ENCODE peak calls at places on chromosomes 5 and 9, in eight cellular contexts. P, W, K, V, B, Q, L and Z are unnamed samples.

GRCh38 chr5:123471385-123471784 is 40.6 kb upstream of the CSNK1G3 start:
- DNase-seq in P (no peak), W (no peak), K (no peak), V (no peak), B (no peak), Q (no peak), L (no peak), Z (no peak)

GRCh38 chr5:152560508-152561137 is 155.5 kb upstream of the NMUR2 start:
- DNase-seq in P (peak; percentile 31), W (no peak), K (no peak), V (peak; percentile 82), B (peak; percentile 34), Q (no peak), L (peak; percentile 50), Z (peak; percentile 50)

GRCh38 chr5:55865831-55866230 is 14.7 kb downstream of the IL31RA start:
- DNase-seq in P (no peak), W (no peak), K (no peak), V (no peak), B (no peak), Q (no peak), L (no peak), Z (no peak)

GRCh38 chr5:146051678-146052077 is 53.7 kb downstream of the PLAC8L1 start:
- DNase-seq in P (no peak), W (no peak), K (no peak), V (no peak), B (no peak), Q (no peak), L (no peak), Z (no peak)

GRCh38 chr9:692636-693459 is 148.6 kb upstream of the DMRT1 start:
- DNase-seq in P (no peak), W (no peak), K (no peak), V (no peak), B (no peak), Q (no peak), L (no peak), Z (no peak)

GRCh38 chr9:125744616-125745387 is 2.4 kb upstream of the PBX3 start:
- DNase-seq in P (no peak), W (no peak), K (no peak), V (no peak), B (no peak), Q (no peak), L (no peak), Z (no peak)

GRCh38 chr5:134127376-134127861 is 12.9 kb downstream of the TCF7 start:
- DNase-seq in P (no peak), W (no peak), K (no peak), V (peak; percentile 33), B (no peak), Q (peak; percentile 21), L (peak; percentile 63), Z (no peak)

GRCh38 chr9:75133396-75133795 is 45.1 kb downstream of the OSTF1 start:
- DNase-seq in P (no peak), W (no peak), K (no peak), V (no peak), B (no peak), Q (no peak), L (no peak), Z (no peak)

GRCh38 chr5:43569236-43569635 is 12.4 kb upstream of the PAIP1 start:
- DNase-seq in P (no peak), W (no peak), K (no peak), V (no peak), B (no peak), Q (no peak), L (no peak), Z (no peak)

GRCh38 chr5:60470881-60471280 is 229.1 kb downstream of the DEPDC1B start:
- DNase-seq in P (no peak), W (no peak), K (no peak), V (no peak), B (no peak), Q (no peak), L (no peak), Z (no peak)

GRCh38 chr9:87597710-87598200 is 100.1 kb downstream of the DAPK1 start:
- DNase-seq in P (no peak), W (no peak), K (no peak), V (no peak), B (no peak), Q (no peak), L (no peak), Z (no peak)

GRCh38 chr9:129647635-129648034 is 5.7 kb upstream of the ASB6 start:
- DNase-seq in P (no peak), W (no peak), K (no peak), V (no peak), B (no peak), Q (peak; percentile 12), L (no peak), Z (no peak)

GRCh38 chr5:141488591-141489478 is at the start of gene PCDHGC5:
- DNase-seq in P (no peak), W (no peak), K (no peak), V (no peak), B (peak; percentile 31), Q (no peak), L (no peak), Z (no peak)

GRCh38 chr9:124258765-124259272 is 1.1 kb downstream of the NEK6 start:
- DNase-seq in P (no peak), W (no peak), K (no peak), V (no peak), B (no peak), Q (no peak), L (no peak), Z (peak; percentile 56)

GRCh38 chr9:132794730-132795380 is 83.2 kb downstream of the AK8 start:
- DNase-seq in P (no peak), W (no peak), K (no peak), V (peak; percentile 29), B (no peak), Q (no peak), L (no peak), Z (no peak)

GRCh38 chr9:72675586-72675985 is 154.2 kb downstream of the TMC1 start:
- DNase-seq in P (no peak), W (no peak), K (no peak), V (no peak), B (no peak), Q (no peak), L (no peak), Z (no peak)

GRCh38 chr5:81151546-81151945 is 81.6 kb upstream of the CKMT2 start:
- DNase-seq in P (no peak), W (no peak), K (no peak), V (no peak), B (no peak), Q (no peak), L (no peak), Z (no peak)

GRCh38 chr5:61815343-61815742 is 483.3 kb downstream of the ZSWIM6 start:
- DNase-seq in P (no peak), W (no peak), K (no peak), V (no peak), B (no peak), Q (no peak), L (no peak), Z (no peak)

GRCh38 chr5:127299678-127300077 is 9.1 kb downstream of the MEGF10 start:
- DNase-seq in P (no peak), W (no peak), K (no peak), V (no peak), B (no peak), Q (no peak), L (no peak), Z (no peak)
- TF ChIP-seq CTCF in P (no peak), W (no peak), K (no peak), V (no peak), B (no peak), Q (no peak), L (no peak), Z (peak; percentile 7)

GRCh38 chr5:137332296-137332695 is 166.8 kb downstream of the SPOCK1 start:
- DNase-seq in P (no peak), W (no peak), K (no peak), V (peak; percentile 8), B (no peak), Q (no peak), L (peak; percentile 20), Z (no peak)

GRCh38 chr5:137336161-137336560 is 163.0 kb downstream of the SPOCK1 start:
- DNase-seq in P (no peak), W (no peak), K (no peak), V (no peak), B (no peak), Q (no peak), L (no peak), Z (no peak)

GRCh38 chr5:137336565-137337120 is 162.5 kb downstream of the SPOCK1 start:
- DNase-seq in P (no peak), W (no peak), K (no peak), V (no peak), B (no peak), Q (no peak), L (no peak), Z (no peak)

GRCh38 chr5:137329581-137329980 is 169.5 kb downstream of the SPOCK1 start:
- DNase-seq in P (no peak), W (no peak), K (no peak), V (no peak), B (no peak), Q (no peak), L (no peak), Z (no peak)

DNA sequence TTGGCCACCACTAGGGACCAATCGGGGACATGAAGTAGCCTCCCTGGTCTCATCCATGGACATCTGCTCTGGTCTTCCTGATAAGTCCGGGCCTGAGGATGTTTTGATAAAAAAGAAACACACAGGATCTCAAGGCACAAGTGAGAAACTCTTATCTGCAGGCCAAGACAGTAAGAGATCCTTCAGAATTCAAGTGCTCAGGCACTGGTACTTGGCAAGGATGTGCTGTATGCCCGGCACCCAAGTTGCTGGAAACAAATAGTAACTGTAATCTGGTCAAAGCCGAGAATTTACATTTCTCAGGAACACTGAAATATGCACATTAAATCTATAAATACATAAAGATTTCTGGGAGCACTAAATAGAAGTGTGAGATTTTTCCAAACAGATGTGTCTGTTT is 165.7 kb downstream of the SPOCK1 start:
- DNase-seq in P (no peak), W (no peak), K (no peak), V (peak; percentile 47), B (no peak), Q (no peak), L (no peak), Z (no peak)
- H3K4me1 ChIP-seq in P (no peaks in the 10 kb centered on the region), W (no peaks in the 10 kb centered on the region), K (peaks cover 37% of the 10 kb centered on the region), V (peaks cover 21% of the 10 kb centered on the region), B (no peaks in the 10 kb centered on the region), Q (no peaks in the 10 kb centered on the region), L (no peaks in the 10 kb centered on the region), Z (no peaks in the 10 kb centered on the region)

GRCh38 chr9:93128715-93129224 is 5.3 kb downstream of the NINJ1 start:
- DNase-seq in P (no peak), W (no peak), K (no peak), V (no peak), B (no peak), Q (no peak), L (no peak), Z (no peak)
- H3K27ac ChIP-seq in P (peak overlapping the region; percentile 100), W (no peak overlapping the region), K (peak overlapping the region; percentile 97), V (peak overlapping the region; percentile 98), B (peak overlapping the region; percentile 82), Q (no peak overlapping the region), L (no peak overlapping the region), Z (no peak overlapping the region)

GRCh38 chr5:94153736-94154450 is 412.5 kb upstream of the POU5F2 start:
- DNase-seq in P (peak; percentile 21), W (no peak), K (no peak), V (no peak), B (peak; percentile 35), Q (no peak), L (no peak), Z (peak; percentile 12)

GRCh38 chr5:94157704-94158608 is 416.6 kb upstream of the POU5F2 start:
- DNase-seq in P (no peak), W (no peak), K (no peak), V (no peak), B (no peak), Q (no peak), L (no peak), Z (no peak)

GRCh38 chr5:94154672-94155071 is 413.3 kb upstream of the POU5F2 start:
- DNase-seq in P (no peak), W (no peak), K (no peak), V (no peak), B (no peak), Q (no peak), L (no peak), Z (no peak)

GRCh38 chr5:94159144-94159543 is 417.7 kb upstream of the POU5F2 start:
- DNase-seq in P (no peak), W (no peak), K (no peak), V (no peak), B (no peak), Q (no peak), L (no peak), Z (no peak)
- TF ChIP-seq CTCF in P (no peak), W (no peak), K (no peak), V (no peak), B (no peak), Q (no peak), L (no peak), Z (no peak)